ENCODE peak calls at places on chromosomes 1 and 21, in nine cellular contexts. A is ovary, T is neural progenitor cell, U is psoas muscle, L is astrocyte, Z is trophoblast cell, S is pancreas, K is GM23338, X is heart left ventricle. G is an unnamed sample.

GRCh38 chr1:198179556-198179981 is 22.8 kb downstream of the NEK7 start:
- DNase-seq in A (no peak), T (no peak), U (no peak), L (peak; percentile 82), Z (no peak), S (no peak), K (no peak), X (no peak), G (no peak)

GRCh38 chr1:213649373-213649772 is 338.4 kb upstream of the PROX1 start:
- DNase-seq in A (no peak), T (no peak), U (no peak), L (no peak), Z (no peak), S (no peak), K (no peak), X (no peak), G (no peak)

GRCh38 chr1:93851327-93851712 is 27.7 kb downstream of the DNTTIP2 start:
- DNase-seq in A (no peak), T (no peak), U (no peak), L (no peak), Z (no peak), S (no peak), K (no peak), X (no peak), G (no peak)

GRCh38 chr1:246537441-246537840 is 28.6 kb downstream of the TFB2M start:
- DNase-seq in A (no peak), T (no peak), U (no peak), L (no peak), Z (no peak), S (no peak), K (no peak), X (no peak), G (no peak)

GRCh38 chr1:33152685-33153432 is 29.0 kb downstream of the TRIM62 start:
- DNase-seq in A (peak; percentile 72), T (peak; percentile 69), U (peak; percentile 92), L (no peak), Z (no peak), S (no peak), K (peak; percentile 90), X (peak; percentile 89), G (no peak)

GRCh38 chr1:116537439-116537838 is 33.4 kb downstream of the CD58 start:
- DNase-seq in A (no peak), T (no peak), U (no peak), L (peak; percentile 50), Z (peak; percentile 75), S (no peak), K (no peak), X (no peak), G (no peak)

GRCh38 chr1:117815105-117815812 is 114.2 kb downstream of the GDAP2 start:
- DNase-seq in A (no peak), T (no peak), U (no peak), L (peak; percentile 63), Z (no peak), S (no peak), K (no peak), X (no peak), G (no peak)

GRCh38 chr1:145995148-145995851 is 1.1 kb downstream of the TXNIP start:
- DNase-seq in A (no peak), T (no peak), U (no peak), L (no peak), Z (no peak), S (no peak), K (no peak), X (no peak), G (no peak)

GRCh38 chr1:215517441-215517891 is 49.6 kb upstream of the KCTD3 start:
- DNase-seq in A (no peak), T (peak; percentile 28), U (no peak), L (peak; percentile 70), Z (no peak), S (no peak), K (peak; percentile 53), X (no peak), G (no peak)

GRCh38 chr21:36630485-36631206 is 68.3 kb upstream of the SIM2 start:
- DNase-seq in A (no peak), T (peak; percentile 84), U (no peak), L (no peak), Z (peak; percentile 82), S (peak; percentile 65), K (peak; percentile 94), X (peak; percentile 42), G (peak; percentile 60)

GRCh38 chr1:229887043-229887822 is 179.8 kb upstream of the GALNT2 start:
- DNase-seq in A (no peak), T (no peak), U (no peak), L (no peak), Z (peak; percentile 89), S (peak; percentile 75), K (no peak), X (peak; percentile 48), G (peak; percentile 24)

GRCh38 chr1:201506092-201506491 is 831 bp downstream of the CSRP1 start:
- DNase-seq in A (peak; percentile 28), T (no peak), U (no peak), L (no peak), Z (no peak), S (no peak), K (no peak), X (no peak), G (no peak)

GRCh38 chr1:201506573-201507567 is at the start of gene CSRP1:
- DNase-seq in A (peak; percentile 93), T (peak; percentile 34), U (peak; percentile 90), L (peak; percentile 83), Z (peak; percentile 84), S (peak; percentile 90), K (peak; percentile 52), X (peak; percentile 92), G (peak; percentile 89)

GRCh38 chr1:201504179-201504631 is 2.7 kb downstream of the CSRP1 start:
- DNase-seq in A (no peak), T (no peak), U (no peak), L (peak; percentile 56), Z (peak; percentile 62), S (no peak), K (no peak), X (no peak), G (no peak)

GRCh38 chr1:201504799-201505504 is 2.0 kb downstream of the CSRP1 start:
- DNase-seq in A (no peak), T (no peak), U (no peak), L (no peak), Z (no peak), S (no peak), K (no peak), X (no peak), G (no peak)

GRCh38 chr1:201505505-201505893 is 1.4 kb downstream of the CSRP1 start:
- DNase-seq in A (peak; percentile 37), T (peak; percentile 77), U (no peak), L (peak; percentile 66), Z (no peak), S (no peak), K (no peak), X (peak; percentile 54), G (no peak)
- H3K4me3 ChIP-seq in A (peak overlapping the region; percentile 95), T (no peak overlapping the region), U (peak overlapping the region; percentile 80), L (peak overlapping the region; percentile 84), Z (peak overlapping the region; percentile 64), S (no peak overlapping the region), K (no peak overlapping the region), X (peak overlapping the region; percentile 82), G (peak overlapping the region; percentile 69)

DNA sequence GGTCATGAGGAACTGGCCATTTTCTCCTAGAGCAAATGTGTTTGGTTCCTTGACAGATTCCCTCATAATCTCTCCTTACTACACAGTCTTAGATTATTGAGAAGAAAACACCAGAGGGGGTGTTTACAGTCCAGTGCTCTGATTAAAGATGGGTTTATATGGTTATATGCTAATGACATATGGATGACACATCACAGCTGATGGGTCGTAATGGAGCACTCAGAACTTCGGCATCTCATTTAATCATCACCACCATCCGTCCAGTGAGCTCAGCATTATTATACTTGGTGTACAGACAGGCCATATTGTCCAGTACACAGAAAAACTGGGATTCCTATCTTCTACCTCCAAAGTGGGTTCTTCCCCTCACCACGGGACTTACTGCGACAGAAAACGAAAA is 22.4 kb upstream of the NR5A2 start:
- DNase-seq in A (no peak), T (no peak), U (no peak), L (no peak), Z (no peak), S (no peak), K (no peak), X (no peak), G (no peak)
- H3K27ac ChIP-seq in A (no peak overlapping the region), T (no peak overlapping the region), U (no peak overlapping the region), L (no peak overlapping the region), Z (no peak overlapping the region), S (no peak overlapping the region), K (no peak overlapping the region), X (no peak overlapping the region), G (no peak overlapping the region)

GRCh38 chr21:34883501-34884271 is 165.4 kb downstream of the RUNX1 start:
- DNase-seq in A (no peak), T (no peak), U (no peak), L (no peak), Z (no peak), S (no peak), K (no peak), X (no peak), G (no peak)
- H3K4me3 ChIP-seq in A (no peak overlapping the region), T (no peak overlapping the region), U (peak overlapping the region; percentile 87), L (peak overlapping the region; percentile 95), Z (no peak overlapping the region), S (no peak overlapping the region), K (no peak overlapping the region), X (peak overlapping the region; percentile 71), G (no peak overlapping the region)

GRCh38 chr1:23548704-23549143 is 10.6 kb downstream of the ID3 start:
- DNase-seq in A (no peak), T (no peak), U (peak; percentile 67), L (no peak), Z (no peak), S (no peak), K (peak; percentile 28), X (peak; percentile 63), G (no peak)

GRCh38 chr1:23553896-23554480 is 5.3 kb downstream of the ID3 start:
- DNase-seq in A (peak; percentile 73), T (peak; percentile 46), U (no peak), L (no peak), Z (no peak), S (peak; percentile 55), K (peak; percentile 37), X (no peak), G (no peak)

GRCh38 chr1:23554481-23555224 is 4.6 kb downstream of the ID3 start:
- DNase-seq in A (peak; percentile 90), T (peak; percentile 96), U (peak; percentile 90), L (peak; percentile 70), Z (peak; percentile 91), S (peak; percentile 90), K (peak; percentile 91), X (peak; percentile 89), G (peak; percentile 83)

GRCh38 chr1:23553206-23553895 is 6.0 kb downstream of the ID3 start:
- DNase-seq in A (no peak), T (no peak), U (no peak), L (no peak), Z (no peak), S (no peak), K (no peak), X (no peak), G (no peak)

GRCh38 chr1:23551849-23552248 is 7.5 kb downstream of the ID3 start:
- DNase-seq in A (no peak), T (no peak), U (no peak), L (no peak), Z (no peak), S (no peak), K (no peak), X (no peak), G (no peak)
- H3K27ac ChIP-seq in A (no peak overlapping the region), T (no peak overlapping the region), U (no peak overlapping the region), L (no peak overlapping the region), Z (no peak overlapping the region), S (no peak overlapping the region), K (no peak overlapping the region), X (no peak overlapping the region), G (no peak overlapping the region)

GRCh38 chr1:5865056-5865455 is 127.2 kb downstream of the NPHP4 start:
- DNase-seq in A (no peak), T (no peak), U (no peak), L (no peak), Z (no peak), S (no peak), K (no peak), X (no peak), G (no peak)
- H3K4me3 ChIP-seq in A (no peak overlapping the region), T (no peak overlapping the region), U (no peak overlapping the region), L (no peak overlapping the region), Z (peak overlapping the region; percentile 21), S (no peak overlapping the region), K (no peak overlapping the region), X (no peak overlapping the region), G (no peak overlapping the region)

G was measured in lung.